ENCODE peak calls at places on chromosome 9, in four cellular contexts. A is HepG2, Y is GM12878, W is K562. B is an unnamed sample.

GRCh38 chr9:110141118-110141797 is 66.7 kb downstream of the C9orf152 start:
- DNase-seq in A (no peak), Y (no peak), W (no peak), B (peak; percentile 81)

GRCh38 chr9:2127486-2127885 is 112.3 kb downstream of the SMARCA2 start:
- DNase-seq in A (no peak), Y (no peak), W (no peak), B (no peak)

GRCh38 chr9:122314193-122314592 is 49.5 kb downstream of the MRRF start:
- DNase-seq in A (no peak), Y (no peak), W (no peak), B (no peak)

GRCh38 chr9:131523086-131523388 is 8.0 kb downstream of the UCK1 start:
- DNase-seq in A (no peak), Y (no peak), W (no peak), B (no peak)

GRCh38 chr9:129574911-129575574 is 45.9 kb downstream of the C9orf50 start:
- DNase-seq in A (no peak), Y (no peak), W (no peak), B (no peak)

GRCh38 chr9:109286571-109286977 is 34.3 kb downstream of the EPB41L4B start:
- DNase-seq in A (no peak), Y (no peak), W (no peak), B (no peak)

GRCh38 chr9:87179556-87180340 is 232.4 kb upstream of the GAS1 start:
- DNase-seq in A (no peak), Y (no peak), W (no peak), B (no peak)

GRCh38 chr9:86096382-86096781 is 3.0 kb downstream of the GOLM1 start:
- DNase-seq in A (no peak), Y (no peak), W (no peak), B (no peak)

GRCh38 chr9:81490605-81491331 is 198.6 kb downstream of the TLE1 start:
- DNase-seq in A (no peak), Y (no peak), W (no peak), B (peak; percentile 68)

GRCh38 chr9:116340270-116340669 is 186.7 kb downstream of the PAPPA start:
- DNase-seq in A (no peak), Y (no peak), W (no peak), B (no peak)

GRCh38 chr9:13279284-13280162 is at the start of gene MPDZ:
- DNase-seq in A (peak; percentile 31), Y (no peak), W (peak; percentile 70), B (peak; percentile 81)

GRCh38 chr9:78030553-78031270 is 899 bp downstream of the GNAQ start:
- DNase-seq in A (no peak), Y (no peak), W (peak; percentile 43), B (peak; percentile 53)
- TF ChIP-seq MYC in A (peak; percentile 10), Y (no peak), W (no peak), B (no peak)

DNA sequence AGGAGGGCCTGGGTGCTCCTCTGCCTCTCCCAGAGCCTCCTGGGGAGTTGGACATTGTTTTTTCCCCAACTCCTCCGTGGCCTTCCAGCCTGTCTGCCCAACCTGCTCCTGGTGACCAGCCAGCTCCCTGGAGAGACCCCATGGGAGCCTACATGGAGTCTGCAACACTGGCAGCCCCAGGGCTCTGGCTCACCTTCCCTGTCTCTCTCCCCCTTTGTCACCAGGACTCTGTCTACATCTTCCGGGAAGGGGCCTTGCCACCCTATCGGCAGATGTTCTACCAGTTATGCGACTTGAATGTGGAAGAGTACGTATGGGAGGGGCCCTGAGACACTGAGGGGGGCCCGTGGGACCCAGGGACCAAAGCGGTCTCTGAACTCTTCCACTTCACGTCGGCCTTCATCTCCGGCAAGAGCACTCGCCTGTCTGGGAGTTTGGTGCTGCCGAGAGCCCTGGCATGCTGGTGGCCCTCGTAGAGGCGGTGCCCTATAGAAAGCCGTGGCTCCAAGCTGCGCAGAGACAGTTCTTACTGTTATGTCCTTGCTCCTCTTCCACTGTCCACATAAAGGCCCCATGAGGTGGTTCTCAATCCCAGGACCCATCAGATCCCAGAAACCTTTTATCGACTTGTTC is 5.9 kb upstream of the CEL start:
- DNase-seq in A (no peak), Y (no peak), W (no peak), B (no peak)
- H3K36me3 ChIP-seq in A (peaks cover 60% of the 10 kb centered on the region), Y (peaks cover 10% of the 10 kb centered on the region), W (peaks cover 72% of the 10 kb centered on the region), B (peaks cover 38% of the 10 kb centered on the region)

GRCh38 chr9:112849363-112849922 is 41.2 kb downstream of the SLC46A2 start:
- DNase-seq in A (no peak), Y (no peak), W (no peak), B (no peak)

GRCh38 chr9:112844771-112845542 is 45.7 kb downstream of the SLC46A2 start:
- DNase-seq in A (peak; percentile 52), Y (peak; percentile 24), W (peak; percentile 88), B (peak; percentile 71)

GRCh38 chr9:112850840-112851239 is 39.8 kb downstream of the SLC46A2 start:
- DNase-seq in A (no peak), Y (no peak), W (no peak), B (no peak)

GRCh38 chr9:112846528-112847488 is 43.9 kb downstream of the SLC46A2 start:
- DNase-seq in A (no peak), Y (no peak), W (no peak), B (no peak)

GRCh38 chr9:112848316-112849151 is 42.1 kb downstream of the SLC46A2 start:
- DNase-seq in A (no peak), Y (no peak), W (no peak), B (no peak)
- TF ChIP-seq MYC in A (no peak), Y (no peak), W (no peak), B (no peak)

GRCh38 chr9:104808030-104808614 is 44.2 kb downstream of the NIPSNAP3B start:
- DNase-seq in A (no peak), Y (no peak), W (no peak), B (peak; percentile 46)
- H3K36me3 ChIP-seq in A (peaks cover 93% of the 10 kb centered on the region), Y (no peaks in the 10 kb centered on the region), W (no peaks in the 10 kb centered on the region), B (no peaks in the 10 kb centered on the region)

GRCh38 chr9:76877961-76878360 is 28.0 kb downstream of the PRUNE2 start:
- DNase-seq in A (no peak), Y (no peak), W (no peak), B (no peak)

GRCh38 chr9:76878933-76879332 is 27.0 kb downstream of the PRUNE2 start:
- DNase-seq in A (no peak), Y (no peak), W (no peak), B (no peak)

GRCh38 chr9:76873056-76873792 is 32.7 kb downstream of the PRUNE2 start:
- DNase-seq in A (no peak), Y (no peak), W (no peak), B (no peak)

GRCh38 chr9:76873821-76874220 is 32.1 kb downstream of the PRUNE2 start:
- DNase-seq in A (no peak), Y (no peak), W (no peak), B (no peak)

DNA sequence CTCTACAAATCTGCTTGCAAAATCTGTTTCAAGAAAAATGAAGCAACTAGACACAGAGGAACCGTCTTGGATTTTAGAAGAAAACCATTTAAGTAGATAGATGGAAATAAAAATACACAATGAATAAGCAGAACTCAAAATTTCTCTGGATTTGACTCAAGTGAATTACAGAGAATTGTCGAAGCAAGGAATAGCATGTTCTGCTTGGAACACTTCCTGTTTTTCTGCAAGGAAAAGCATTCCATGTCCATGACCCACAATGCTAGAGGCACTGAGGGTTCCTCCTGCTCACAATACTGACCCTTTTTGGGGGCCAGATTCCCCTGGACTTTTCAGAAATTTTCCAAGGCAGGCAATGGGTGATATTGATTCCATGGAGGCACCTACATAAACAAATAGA is 29.8 kb downstream of the PRUNE2 start:
- DNase-seq in A (no peak), Y (no peak), W (no peak), B (no peak)
- TF ChIP-seq MYC in A (no peak), Y (no peak), W (no peak), B (no peak)

DNA sequence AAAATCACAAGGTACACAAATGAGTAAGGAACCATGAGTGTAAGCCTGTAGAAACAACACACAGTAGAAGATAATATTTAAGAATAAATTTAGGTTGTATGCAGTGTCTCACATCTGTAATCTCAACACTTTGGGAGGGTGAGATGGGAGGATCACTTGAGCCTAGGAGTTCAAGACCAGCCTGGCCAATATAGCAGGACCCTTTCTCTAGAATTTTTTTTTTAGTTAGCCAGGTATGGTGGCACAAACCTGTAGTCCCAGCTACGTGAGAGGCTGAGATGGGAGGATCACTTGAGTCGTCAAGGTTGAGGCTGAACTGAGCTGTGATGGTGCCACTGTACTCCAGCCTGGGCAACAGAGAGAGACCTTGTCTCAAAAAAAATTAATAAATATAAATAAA is 401.2 kb upstream of the RORB start:
- DNase-seq in A (no peak), Y (no peak), W (no peak), B (no peak)
- H3K36me3 ChIP-seq in A (no peaks in the 10 kb centered on the region), Y (no peaks in the 10 kb centered on the region), W (no peaks in the 10 kb centered on the region), B (no peaks in the 10 kb centered on the region)

DNA sequence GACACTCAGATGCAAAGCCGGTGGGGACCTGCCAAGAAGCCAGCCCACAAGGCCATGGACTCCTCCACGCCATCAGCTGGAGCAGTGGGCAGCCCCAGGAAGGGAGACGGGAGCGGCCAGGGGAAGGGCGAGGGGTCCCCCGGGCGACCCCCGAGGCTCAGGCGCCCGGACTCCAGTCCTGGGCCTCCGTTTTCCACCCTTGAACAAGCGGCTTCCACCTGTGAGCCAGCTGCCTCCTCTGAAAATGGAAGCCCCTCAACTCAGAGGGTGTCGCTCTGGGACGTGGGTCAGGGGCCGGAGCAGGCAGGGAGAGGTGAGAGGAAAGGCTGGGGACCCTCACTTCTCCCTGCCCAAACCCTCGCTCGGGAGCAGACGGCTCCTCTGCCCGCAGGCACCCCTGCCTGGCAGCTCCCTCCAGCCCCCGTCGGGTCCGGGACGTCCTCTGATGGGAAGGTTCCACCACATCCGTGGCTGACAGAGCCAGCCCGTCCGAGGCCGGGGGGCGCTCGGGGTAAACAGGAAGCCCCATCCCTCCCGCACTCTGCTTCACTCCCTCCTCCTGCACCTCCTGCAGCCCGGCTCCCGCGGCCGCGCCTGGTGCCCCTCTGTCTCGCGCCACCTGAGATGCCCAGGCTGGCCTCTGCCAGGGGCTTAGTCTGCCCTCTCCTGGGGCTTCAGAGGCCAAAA is 3.7 kb upstream of the EGFL7 start:
- DNase-seq in A (no peak), Y (no peak), W (no peak), B (peak; percentile 49)
- TF ChIP-seq MYC in A (no peak), Y (no peak), W (no peak), B (no peak)